ENCODE peak calls at places on chromosomes 2 and 18, in nine cellular contexts. One of them, this sample, is unnamed.

GRCh38 chr2:8282858-8283252 is 399.0 kb upstream of the ID2 start:
- DNase-seq in skeletal muscle cell: no peak
- DNase-seq in EH: no peak
- DNase-seq in AG08395: no peak
- DNase-seq in heart right ventricle: no peak
- DNase-seq in Right ventricle myocardium superior: no peak
- DNase-seq in A172: no peak
- DNase-seq in fibroblast of lung: no peak
- DNase-seq in neuronal stem cell: no peak
- DNase-seq in this sample: no peak

GRCh38 chr2:238879020-238879419 is 31.1 kb downstream of the TWIST2 start:
- DNase-seq in skeletal muscle cell: no peak
- DNase-seq in fibroblast of lung: no peak
- DNase-seq in neuronal stem cell: no peak
- DNase-seq in A172: no peak
- DNase-seq in EH: no peak
- DNase-seq in Right ventricle myocardium superior: no peak
- DNase-seq in heart right ventricle: no peak
- DNase-seq in AG08395: no peak
- DNase-seq in this sample: no peak

GRCh38 chr2:108853421-108853820 is 66.8 kb downstream of the CCDC138 start:
- DNase-seq in neuronal stem cell: no peak
- DNase-seq in A172: no peak
- DNase-seq in skeletal muscle cell: no peak
- DNase-seq in heart right ventricle: no peak
- DNase-seq in AG08395: no peak
- DNase-seq in fibroblast of lung: no peak
- DNase-seq in EH: peak
- DNase-seq in Right ventricle myocardium superior: no peak
- DNase-seq in this sample: no peak

GRCh38 chr2:112927745-112928144 is 16.8 kb downstream of the IL37 start:
- DNase-seq in skeletal muscle cell: no peak
- DNase-seq in Right ventricle myocardium superior: no peak
- DNase-seq in A172: no peak
- DNase-seq in EH: peak
- DNase-seq in AG08395: no peak
- DNase-seq in fibroblast of lung: no peak
- DNase-seq in heart right ventricle: no peak
- DNase-seq in neuronal stem cell: no peak
- DNase-seq in this sample: no peak

GRCh38 chr2:138779451-138780440 is at the start of gene NXPH2:
- DNase-seq in skeletal muscle cell: no peak
- DNase-seq in AG08395: no peak
- DNase-seq in A172: peak
- DNase-seq in heart right ventricle: no peak
- DNase-seq in EH: no peak
- DNase-seq in Right ventricle myocardium superior: peak
- DNase-seq in neuronal stem cell: peak
- DNase-seq in fibroblast of lung: peak
- DNase-seq in this sample: peak

GRCh38 chr18:73552171-73552570 is 595.5 kb downstream of the FBXO15 start:
- DNase-seq in EH: no peak
- DNase-seq in AG08395: no peak
- DNase-seq in neuronal stem cell: no peak
- DNase-seq in heart right ventricle: no peak
- DNase-seq in A172: no peak
- DNase-seq in fibroblast of lung: no peak
- DNase-seq in skeletal muscle cell: no peak
- DNase-seq in Right ventricle myocardium superior: no peak
- DNase-seq in this sample: no peak

GRCh38 chr2:68772109-68772508 is 37.5 kb downstream of the ARHGAP25 start:
- DNase-seq in EH: no peak
- DNase-seq in neuronal stem cell: no peak
- DNase-seq in fibroblast of lung: no peak
- DNase-seq in AG08395: no peak
- DNase-seq in heart right ventricle: no peak
- DNase-seq in skeletal muscle cell: no peak
- DNase-seq in Right ventricle myocardium superior: no peak
- DNase-seq in A172: no peak
- DNase-seq in this sample: no peak

GRCh38 chr18:38801640-38802039 is 1236.0 kb upstream of the CELF4 start:
- DNase-seq in Right ventricle myocardium superior: no peak
- DNase-seq in heart right ventricle: no peak
- DNase-seq in neuronal stem cell: no peak
- DNase-seq in AG08395: no peak
- DNase-seq in A172: no peak
- DNase-seq in EH: no peak
- DNase-seq in fibroblast of lung: no peak
- DNase-seq in skeletal muscle cell: no peak
- DNase-seq in this sample: no peak

GRCh38 chr18:36191286-36191685 is 4.0 kb downstream of the MOCOS start:
- DNase-seq in A172: no peak
- DNase-seq in skeletal muscle cell: no peak
- DNase-seq in neuronal stem cell: no peak
- DNase-seq in EH: no peak
- DNase-seq in AG08395: no peak
- DNase-seq in Right ventricle myocardium superior: no peak
- DNase-seq in heart right ventricle: no peak
- DNase-seq in fibroblast of lung: no peak
- DNase-seq in this sample: no peak

GRCh38 chr2:130264501-130264900 is 66.3 kb upstream of the TUBA3E start:
- DNase-seq in heart right ventricle: no peak
- DNase-seq in neuronal stem cell: no peak
- DNase-seq in EH: no peak
- DNase-seq in fibroblast of lung: no peak
- DNase-seq in A172: no peak
- DNase-seq in AG08395: no peak
- DNase-seq in Right ventricle myocardium superior: no peak
- DNase-seq in skeletal muscle cell: no peak
- DNase-seq in this sample: no peak